ENCODE peak calls at places on chromosome 1, in nine cellular contexts. E is DMS 273 treated with DMSO at 0.1 percent for 48 hours; M is fibroblast of the conjunctiva; P is C1 segment of cervical spinal cord; I is sciatic nerve; N is stimulated activated CD8-positive, alpha-beta memory T cell treated with anti-CD3 and anti-CD28 coated beads, Interleukin-15, amount 100 ng/mL, for 48 hours; B is spleen; G is globus pallidus; R is pancreas. J is an unnamed sample.

GRCh38 chr1:83929184-83929583 is 69.7 kb downstream of the TTLL7 start:
- DNase-seq in R (no peak), M (peak), E (no peak), G (no peak), N (no peak), B (no peak), I (no peak), P (no peak), J (peak)

GRCh38 chr1:16342331-16343062 is 9.8 kb downstream of the FBXO42 start:
- DNase-seq in E (no peak), N (no peak), P (no peak), I (no peak), B (no peak), G (no peak), M (no peak), R (no peak), J (no peak)

GRCh38 chr1:151006331-151007052 is at the start of gene MINDY1:
- DNase-seq in G (peak), I (peak), M (peak), R (peak), E (peak), P (peak), B (peak), N (no peak), J (peak)

GRCh38 chr1:56527548-56528302 is 51.6 kb downstream of the PLPP3 start:
- DNase-seq in I (no peak), N (no peak), E (peak), P (no peak), R (no peak), B (no peak), G (no peak), M (no peak), J (no peak)

GRCh38 chr1:20380616-20381035 is 90.0 kb downstream of the VWA5B1 start:
- DNase-seq in R (no peak), E (no peak), N (no peak), P (no peak), B (no peak), M (peak), I (no peak), G (peak), J (peak)

GRCh38 chr1:214178102-214178501 is 102.9 kb upstream of the SMYD2 start:
- DNase-seq in B (no peak), N (no peak), E (no peak), R (no peak), P (no peak), G (no peak), I (no peak), M (no peak), J (no peak)

GRCh38 chr1:199152676-199153075 is 513.8 kb downstream of the PTPRC start:
- DNase-seq in G (no peak), I (no peak), N (no peak), B (no peak), M (no peak), P (no peak), E (no peak), R (no peak), J (no peak)

GRCh38 chr1:231584117-231584516 is 42.5 kb upstream of the DISC1 start:
- DNase-seq in P (no peak), G (peak), I (no peak), B (no peak), M (peak), E (peak), N (no peak), R (no peak), J (peak)

GRCh38 chr1:15206418-15207030 is 40.5 kb upstream of the FHAD1 start:
- DNase-seq in R (no peak), M (no peak), N (no peak), E (no peak), I (no peak), G (no peak), P (no peak), B (no peak), J (no peak)

GRCh38 chr1:22949807-22950462 is 22.7 kb downstream of the LACTBL1 start:
- DNase-seq in P (no peak), I (no peak), M (no peak), E (no peak), B (no peak), N (no peak), R (no peak), G (no peak), J (no peak)

GRCh38 chr1:39745016-39745670 is 6.5 kb downstream of the PPIE start:
- DNase-seq in E (no peak), G (no peak), P (no peak), R (no peak), I (no peak), N (no peak), B (no peak), M (no peak), J (no peak)

GRCh38 chr1:115714572-115715141 is 53.9 kb downstream of the CASQ2 start:
- DNase-seq in P (no peak), M (no peak), I (no peak), G (no peak), B (no peak), N (no peak), E (no peak), R (no peak), J (no peak)

GRCh38 chr1:56060901-56061300 is 518.5 kb downstream of the PLPP3 start:
- DNase-seq in E (no peak), B (no peak), M (no peak), G (no peak), N (no peak), R (no peak), I (no peak), P (no peak), J (no peak)

GRCh38 chr1:93813076-93813475 is 65.9 kb downstream of the DNTTIP2 start:
- DNase-seq in M (no peak), E (no peak), N (no peak), I (no peak), R (no peak), G (no peak), P (no peak), B (no peak), J (no peak)

GRCh38 chr1:25161981-25162380 is 70.3 kb downstream of the SYF2 start:
- DNase-seq in E (no peak), P (no peak), N (no peak), R (no peak), M (no peak), I (no peak), G (no peak), B (no peak), J (peak)